ENCODE peak calls at places on chromosomes 6 and 20, in five cellular contexts. V, J, L, N and I are unnamed samples.

GRCh38 chr6:12605888-12606345 is 110.7 kb upstream of the PHACTR1 start:
- DNase-seq in V (peak; percentile 53), J (no peak), L (no peak), N (peak; percentile 76), I (no peak)

GRCh38 chr6:31070711-31071197 is 41.6 kb downstream of the C6orf15 start:
- DNase-seq in V (peak; percentile 24), J (no peak), L (no peak), N (peak; percentile 85), I (no peak)

GRCh38 chr20:10111144-10111771 is 76.5 kb downstream of the ANKEF1 start:
- DNase-seq in V (no peak), J (no peak), L (no peak), N (no peak), I (no peak)

GRCh38 chr6:111888928-111889696 is 15.9 kb upstream of the FYN start:
- DNase-seq in V (no peak), J (no peak), L (no peak), N (peak; percentile 23), I (no peak)

GRCh38 chr6:139711714-139712585 is 337.5 kb upstream of the CITED2 start:
- DNase-seq in V (no peak), J (no peak), L (no peak), N (no peak), I (no peak)

GRCh38 chr6:45305546-45305945 is 22.6 kb upstream of the RUNX2 start:
- DNase-seq in V (no peak), J (no peak), L (no peak), N (no peak), I (no peak)

GRCh38 chr20:31418307-31418706 is 12.3 kb upstream of the DEFB121 start:
- DNase-seq in V (no peak), J (no peak), L (no peak), N (no peak), I (no peak)

GRCh38 chr6:36514554-36515456 is 32.5 kb downstream of the STK38 start:
- DNase-seq in V (no peak), J (no peak), L (no peak), N (no peak), I (no peak)

GRCh38 chr6:100381111-100381510 is 83.6 kb downstream of the SIM1 start:
- DNase-seq in V (no peak), J (no peak), L (no peak), N (no peak), I (no peak)

GRCh38 chr6:24444588-24444987 is 41.9 kb downstream of the MRS2 start:
- DNase-seq in V (no peak), J (no peak), L (no peak), N (no peak), I (no peak)

GRCh38 chr6:144468709-144469108 is 183.6 kb downstream of the UTRN start:
- DNase-seq in V (no peak), J (no peak), L (no peak), N (no peak), I (no peak)

GRCh38 chr20:63172726-63173125 is 43.2 kb downstream of the YTHDF1 start:
- DNase-seq in V (no peak), J (no peak), L (no peak), N (no peak), I (no peak)

GRCh38 chr6:2714359-2714895 is 36.3 kb downstream of the MYLK4 start:
- DNase-seq in V (no peak), J (no peak), L (no peak), N (no peak), I (no peak)

GRCh38 chr6:74256387-74257180 is 560.6 kb downstream of the CD109 start:
- DNase-seq in V (no peak), J (no peak), L (no peak), N (no peak), I (no peak)

GRCh38 chr6:16762547-16763477 is 1.6 kb upstream of the ATXN1 start:
- DNase-seq in V (peak; percentile 64), J (no peak), L (peak; percentile 86), N (peak; percentile 64), I (no peak)

GRCh38 chr6:113970808-113971676 is at the start of gene HDAC2:
- DNase-seq in V (peak; percentile 59), J (peak; percentile 51), L (peak; percentile 77), N (peak; percentile 89), I (peak; percentile 30)

GRCh38 chr20:58481541-58482021 is 33.6 kb downstream of the APCDD1L start:
- DNase-seq in V (no peak), J (no peak), L (peak; percentile 32), N (peak; percentile 44), I (no peak)

GRCh38 chr6:148261470-148261869 is 81.2 kb upstream of the SASH1 start:
- DNase-seq in V (no peak), J (no peak), L (no peak), N (no peak), I (no peak)

GRCh38 chr20:21182832-21183563 is 57.1 kb downstream of the KIZ start:
- DNase-seq in V (peak; percentile 19), J (no peak), L (no peak), N (no peak), I (no peak)

GRCh38 chr6:133707456-133707855 is 181.5 kb upstream of the TCF21 start:
- DNase-seq in V (no peak), J (no peak), L (no peak), N (no peak), I (no peak)

GRCh38 chr6:90432937-90433336 is 136.3 kb upstream of the BACH2 start:
- DNase-seq in V (no peak), J (no peak), L (no peak), N (no peak), I (no peak)

GRCh38 chr6:5679696-5680494 is 326.8 kb downstream of the NRN1 start:
- DNase-seq in V (no peak), J (no peak), L (no peak), N (no peak), I (no peak)

GRCh38 chr20:41697861-41698559 is 79.8 kb upstream of the CHD6 start:
- DNase-seq in V (no peak), J (no peak), L (no peak), N (peak; percentile 13), I (no peak)

GRCh38 chr6:54988576-54988975 is 142.0 kb downstream of the FAM83B start:
- DNase-seq in V (no peak), J (no peak), L (no peak), N (no peak), I (no peak)

DNA sequence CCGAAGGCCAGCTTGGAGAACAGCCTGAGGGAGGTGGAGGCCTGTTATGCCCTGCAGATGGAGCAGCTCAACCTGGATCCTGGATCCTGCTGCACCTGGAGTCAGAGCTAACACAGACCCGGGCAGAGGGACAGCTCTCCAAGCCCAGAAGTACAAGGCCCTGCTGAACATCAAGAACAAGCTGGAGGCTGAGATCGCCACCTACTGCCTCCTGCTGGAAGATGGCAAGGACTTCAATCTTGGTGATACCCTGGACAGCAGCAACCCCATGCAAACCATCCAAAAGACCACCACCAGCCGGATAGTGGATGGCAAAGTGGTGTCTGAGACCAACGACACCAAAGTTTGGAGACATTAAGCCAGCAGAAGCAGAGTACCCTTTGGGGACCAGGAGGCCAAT is 223.5 kb upstream of the ID4 start:
- DNase-seq in V (no peak), J (no peak), L (no peak), N (no peak), I (no peak)
- TF ChIP-seq CTCF in V (no peak), J (no peak), L (no peak), N (no peak), I (no peak)

DNA sequence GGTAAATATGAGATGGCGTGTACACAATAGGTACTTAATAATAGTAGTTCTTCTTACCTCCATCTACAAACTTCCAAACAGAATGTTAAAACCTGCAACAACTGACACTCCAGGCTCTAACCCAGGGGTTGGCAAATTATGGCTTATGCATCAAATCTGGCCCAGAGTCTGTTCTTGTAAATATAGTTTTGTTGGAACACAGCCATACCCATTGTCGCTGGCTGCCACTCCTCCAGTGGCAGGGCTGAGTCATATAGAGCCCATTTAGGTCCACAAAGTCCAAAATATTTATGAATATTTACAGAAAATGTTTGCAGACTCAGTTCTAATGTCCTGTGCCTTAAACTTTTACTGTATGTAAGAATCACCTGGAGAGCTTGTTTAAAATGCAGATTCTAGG is 69.9 kb upstream of the BTBD3 start:
- DNase-seq in V (no peak), J (no peak), L (no peak), N (no peak), I (no peak)
- TF ChIP-seq CTCF in V (no peak), J (no peak), L (no peak), N (no peak), I (no peak)

GRCh38 chr6:96153775-96154174 is 138.0 kb downstream of the FUT9 start:
- DNase-seq in V (no peak), J (no peak), L (no peak), N (no peak), I (no peak)
- TF ChIP-seq CTCF in V (no peak), J (no peak), L (no peak), N (no peak), I (no peak)

DNA sequence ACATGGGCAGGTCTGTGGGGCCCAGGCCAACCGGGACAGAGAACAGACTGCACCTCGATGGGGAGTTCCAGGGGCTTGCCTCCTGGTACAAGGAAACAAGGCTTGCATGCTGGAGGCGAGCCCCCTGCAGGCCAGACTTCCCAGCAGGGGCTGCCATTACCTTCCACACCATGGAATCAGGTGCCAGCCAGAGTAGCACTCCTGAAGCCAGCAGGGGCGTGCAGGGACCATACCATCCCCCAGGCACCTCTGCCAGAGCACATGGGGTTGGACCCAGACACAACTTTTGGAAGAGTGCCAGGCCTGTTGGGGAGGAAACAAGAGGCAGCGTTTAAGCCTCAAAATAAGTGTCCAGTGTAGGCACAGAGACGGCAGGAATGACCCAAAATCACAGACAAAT is 6.5 kb downstream of the DDO start:
- DNase-seq in V (no peak), J (no peak), L (no peak), N (no peak), I (no peak)
- TF ChIP-seq CTCF in V (no peak), J (no peak), L (no peak), N (no peak), I (no peak)

GRCh38 chr6:33248643-33248931 is 23.1 kb downstream of the VPS52 start:
- DNase-seq in V (no peak), J (no peak), L (no peak), N (no peak), I (peak; percentile 60)
- TF ChIP-seq CTCF in V (no peak), J (no peak), L (no peak), N (no peak), I (no peak)

DNA sequence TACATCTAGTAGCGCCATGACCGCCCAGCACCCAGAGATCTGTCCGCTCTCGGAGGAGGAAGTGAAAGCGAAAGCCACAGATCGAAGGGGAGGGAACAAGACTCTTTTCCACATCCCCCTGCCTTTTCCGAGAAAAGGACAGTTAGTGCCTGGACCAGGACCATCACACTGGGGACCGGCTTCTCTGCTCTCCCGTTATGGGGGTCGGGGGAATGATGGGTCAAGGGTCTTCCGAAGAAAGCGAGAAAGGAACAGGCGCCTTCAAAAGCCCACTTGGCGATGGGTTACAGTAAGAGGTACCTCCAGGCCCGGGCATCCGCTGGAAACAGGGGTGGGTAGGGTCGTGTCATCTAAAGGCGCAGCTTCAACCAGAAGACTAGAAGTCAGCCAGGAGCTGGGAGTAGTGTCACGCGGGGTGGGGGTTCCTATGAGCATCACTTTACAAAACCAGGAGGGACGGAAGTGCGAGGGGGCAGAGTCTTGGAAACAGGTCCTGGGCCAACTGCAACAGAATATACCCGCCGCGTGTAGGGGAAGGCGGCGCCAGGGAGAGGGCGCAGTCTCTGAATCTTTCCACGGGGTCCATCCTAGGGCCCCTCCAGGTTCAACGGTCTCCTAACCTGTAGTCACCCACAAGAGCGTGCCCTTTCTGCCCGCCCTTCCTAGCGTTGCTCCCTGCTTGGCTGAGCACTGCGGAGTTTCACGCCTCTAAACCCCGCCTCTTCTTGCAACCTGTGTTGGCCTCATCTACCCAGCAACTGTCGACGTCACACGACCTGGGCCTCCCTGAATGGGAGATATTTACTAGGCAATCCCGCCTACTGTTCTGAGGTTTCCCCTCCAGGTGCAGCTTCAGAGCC is at the start of gene PSMB8:
- DNase-seq in V (peak; percentile 98), J (peak; percentile 96), L (peak; percentile 99), N (peak; percentile 95), I (peak; percentile 87)
- TF ChIP-seq CTCF in V (no peak), J (no peak), L (no peak), N (peak; percentile 21), I (peak; percentile 21)